ENCODE peak calls at places on chromosomes 16 and 17, in nine cellular contexts. R, C, E, F, B, S, L, Q and X are unnamed samples.

GRCh38 chr17:36705651-36706436 is 104.5 kb downstream of the MRM1 start:
- DNase-seq in R (peak; percentile 52), C (peak; percentile 18), L (peak; percentile 80), Q (peak; percentile 72), B (peak; percentile 72), E (no peak), F (no peak), S (no peak), X (peak; percentile 39)

GRCh38 chr17:16477255-16477654 is 14.7 kb downstream of the LRRC75A start:
- DNase-seq in E (no peak), Q (no peak), L (no peak), F (no peak), S (no peak), R (no peak), C (peak; percentile 29), B (peak; percentile 83), X (peak; percentile 79)

GRCh38 chr16:2962334-2963073 is 1.6 kb upstream of the KREMEN2 start:
- DNase-seq in C (no peak), Q (no peak), R (no peak), F (no peak), B (no peak), E (no peak), L (peak; percentile 74), S (peak; percentile 53), X (no peak)

GRCh38 chr16:3171855-3172593 is 16.0 kb upstream of the OR1F1 start:
- DNase-seq in C (no peak), B (no peak), R (peak; percentile 46), S (no peak), F (no peak), Q (no peak), E (no peak), L (peak; percentile 63), X (no peak)

GRCh38 chr17:80442305-80442659 is 27.3 kb downstream of the ENDOV start:
- DNase-seq in L (no peak), S (peak; percentile 28), F (no peak), R (no peak), Q (no peak), B (no peak), C (no peak), E (no peak), X (no peak)

GRCh38 chr16:19875900-19876299 is 8.7 kb downstream of the GPRC5B start:
- DNase-seq in Q (no peak), E (no peak), S (no peak), R (no peak), F (no peak), L (no peak), B (no peak), C (no peak), X (no peak)

GRCh38 chr16:71295950-71296349 is 6.7 kb upstream of the CMTR2 start:
- DNase-seq in B (no peak), E (no peak), Q (no peak), C (no peak), R (no peak), F (no peak), L (no peak), S (no peak), X (no peak)

GRCh38 chr16:56774009-56774408 is 44.1 kb downstream of the NUP93 start:
- DNase-seq in F (no peak), R (no peak), S (no peak), C (no peak), Q (no peak), B (no peak), E (no peak), L (no peak), X (no peak)

GRCh38 chr17:7651097-7651958 is 602 bp downstream of the ATP1B2 start:
- DNase-seq in S (no peak), F (no peak), C (no peak), R (no peak), B (no peak), E (no peak), Q (peak; percentile 88), L (no peak), X (no peak)

GRCh38 chr17:77129568-77130301 is 11.0 kb upstream of the SEC14L1 start:
- DNase-seq in E (no peak), F (no peak), S (peak; percentile 83), L (no peak), C (no peak), R (no peak), Q (no peak), B (no peak), X (peak; percentile 77)

GRCh38 chr17:42288985-42289862 is 926 bp downstream of the STAT5A start:
- DNase-seq in Q (no peak), B (no peak), C (no peak), L (peak; percentile 91), S (peak; percentile 67), F (no peak), E (peak; percentile 69), R (peak; percentile 65), X (no peak)

GRCh38 chr16:13176711-13177110 is 275.3 kb downstream of the SHISA9 start:
- DNase-seq in B (no peak), S (no peak), E (no peak), C (no peak), R (no peak), L (no peak), Q (no peak), F (no peak), X (no peak)

GRCh38 chr16:85947511-85948509 is 48.8 kb downstream of the IRF8 start:
- DNase-seq in C (no peak), F (no peak), R (peak; percentile 23), S (no peak), E (no peak), Q (no peak), B (no peak), L (no peak), X (no peak)

GRCh38 chr17:65560628-65561371 is 648 bp downstream of the AXIN2 start:
- DNase-seq in Q (peak; percentile 97), C (peak; percentile 94), L (peak; percentile 87), E (peak; percentile 92), B (peak; percentile 46), F (peak; percentile 49), R (peak; percentile 82), S (peak; percentile 94), X (peak; percentile 93)

GRCh38 chr16:14011006-14011405 is 60.1 kb upstream of the MRTFB start:
- DNase-seq in E (no peak), R (no peak), L (no peak), F (no peak), S (no peak), B (no peak), C (no peak), Q (no peak), X (no peak)

GRCh38 chr16:84832488-84833141 is 12.8 kb downstream of the CRISPLD2 start:
- DNase-seq in R (no peak), B (no peak), L (no peak), Q (no peak), E (peak; percentile 97), C (no peak), F (peak; percentile 33), S (peak; percentile 96), X (no peak)

GRCh38 chr16:78249056-78249455 is 149.6 kb downstream of the WWOX start:
- DNase-seq in S (no peak), F (no peak), E (no peak), R (no peak), Q (peak; percentile 53), C (no peak), L (no peak), B (no peak), X (peak; percentile 23)

GRCh38 chr17:74295625-74296547 is 21.9 kb downstream of the DNAI2 start:
- DNase-seq in F (no peak), R (no peak), E (no peak), B (no peak), Q (no peak), L (no peak), S (no peak), C (no peak), X (no peak)

GRCh38 chr16:28587386-28587785 is 9.5 kb downstream of the SULT1A2 start:
- DNase-seq in F (no peak), S (no peak), C (no peak), R (no peak), E (no peak), Q (no peak), L (no peak), B (peak; percentile 85), X (no peak)

GRCh38 chr17:29111816-29112499 is 68.2 kb downstream of the MYO18A start:
- DNase-seq in B (peak; percentile 55), F (no peak), E (peak; percentile 76), S (peak; percentile 87), Q (peak; percentile 72), L (peak; percentile 90), C (no peak), R (peak; percentile 46), X (peak; percentile 91)

GRCh38 chr16:23365602-23366240 is 63.6 kb downstream of the SCNN1B start:
- DNase-seq in E (no peak), C (no peak), R (no peak), B (no peak), F (no peak), S (no peak), L (no peak), Q (no peak), X (no peak)

GRCh38 chr16:188674-189073 is 8.4 kb downstream of the HBQ1 start:
- DNase-seq in E (no peak), S (no peak), C (no peak), F (no peak), Q (no peak), B (no peak), R (no peak), L (no peak), X (peak; percentile 30)

GRCh38 chr16:22233050-22233405 is 26.9 kb downstream of the EEF2K start:
- DNase-seq in L (no peak), E (no peak), C (no peak), S (no peak), Q (no peak), B (no peak), F (no peak), R (no peak), X (no peak)
- H3K27ac ChIP-seq in L (no peak overlapping the region), E (peak overlapping the region; percentile 38), C (peak overlapping the region; percentile 76), S (peak overlapping the region; percentile 38), Q (peak overlapping the region; percentile 69), B (peak overlapping the region; percentile 88), F (no peak overlapping the region), R (no peak overlapping the region), X (no peak overlapping the region)

DNA sequence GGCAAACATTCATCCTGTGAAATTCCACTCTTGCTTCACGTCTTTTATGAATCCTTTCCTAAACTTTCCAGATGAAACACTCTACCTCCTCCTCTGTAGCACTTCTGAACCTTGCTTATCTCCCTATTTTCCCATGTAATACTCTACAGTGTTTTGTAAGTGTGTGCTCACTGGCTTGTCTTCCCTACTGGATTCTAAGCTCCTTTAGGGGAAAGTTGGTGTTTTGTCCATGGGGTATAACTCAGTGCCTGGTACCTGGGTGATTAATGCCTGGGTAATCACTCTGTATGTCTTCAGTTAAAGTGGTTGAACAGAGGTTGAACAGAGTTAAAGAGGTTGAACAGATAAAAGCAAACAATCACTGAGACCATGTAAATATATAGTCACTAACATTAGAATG is 3.8 kb upstream of the KAT7 start:
- DNase-seq in F (no peak), Q (no peak), L (no peak), S (no peak), R (no peak), E (no peak), B (no peak), C (no peak), X (no peak)
- H3K27ac ChIP-seq in F (no peak overlapping the region), Q (peak overlapping the region; percentile 24), L (no peak overlapping the region), S (no peak overlapping the region), R (no peak overlapping the region), E (peak overlapping the region; percentile 77), B (no peak overlapping the region), C (no peak overlapping the region), X (no peak overlapping the region)

GRCh38 chr17:17830269-17830567 is 6.6 kb downstream of the SREBF1 start:
- DNase-seq in S (no peak), L (no peak), F (no peak), Q (no peak), R (no peak), B (no peak), C (no peak), E (no peak), X (no peak)
- H3K27ac ChIP-seq in S (peak overlapping the region; percentile 74), L (no peak overlapping the region), F (no peak overlapping the region), Q (peak overlapping the region; percentile 55), R (no peak overlapping the region), B (peak overlapping the region; percentile 58), C (peak overlapping the region; percentile 48), E (no peak overlapping the region), X (no peak overlapping the region)

GRCh38 chr17:72691601-72692000 is 400.9 kb downstream of the SLC39A11 start:
- DNase-seq in E (no peak), C (no peak), S (no peak), L (no peak), B (no peak), Q (no peak), F (no peak), R (no peak), X (no peak)
- H3K27ac ChIP-seq in E (no peak overlapping the region), C (no peak overlapping the region), S (no peak overlapping the region), L (no peak overlapping the region), B (no peak overlapping the region), Q (no peak overlapping the region), F (no peak overlapping the region), R (no peak overlapping the region), X (no peak overlapping the region)